ENCODE peak calls at places on chromosome X, in eight cellular contexts. O is activated CD4-positive, alpha-beta T cell treated with anti-CD3 and anti-CD28 coated beads, Interleukin-2, amount 50 U/mL, for 1 hour; F is naive B cell; U is HTR-8/SVneo; Y is upper lobe of right lung; W is stimulated activated CD4-positive, alpha-beta T cell treated with anti-CD3 and anti-CD28 coated beads, TNF-alpha, amount 100 ng/mL, for 24 hours; K is tibial nerve; N is fibroblast of pulmonary artery. V is an unnamed sample.

GRCh38 chrX:142428916-142429315 is 223.8 kb upstream of the MAGEC2 start:
- DNase-seq in F (no peak), K (no peak), Y (no peak), U (no peak), W (no peak), O (no peak), N (no peak), V (no peak)

GRCh38 chrX:20266810-20267598 is at the start of gene RPS6KA3:
- DNase-seq in Y (peak; percentile 96), N (peak; percentile 85), O (peak; percentile 86), U (no peak), F (peak; percentile 84), K (peak; percentile 85), W (peak; percentile 85), V (peak; percentile 86)

GRCh38 chrX:111165902-111166301 is 69.9 kb downstream of the PAK3 start:
- DNase-seq in N (no peak), K (no peak), Y (no peak), O (no peak), U (no peak), F (no peak), W (no peak), V (no peak)

GRCh38 chrX:123173833-123174232 is 10.2 kb upstream of the GRIA3 start:
- DNase-seq in F (no peak), U (no peak), K (no peak), Y (no peak), O (no peak), N (no peak), W (no peak), V (no peak)

GRCh38 chrX:16931371-16931770 is 15.1 kb upstream of the REPS2 start:
- DNase-seq in K (no peak), U (no peak), O (no peak), Y (no peak), N (no peak), W (no peak), F (no peak), V (no peak)

GRCh38 chrX:103791826-103792458 is 15.3 kb downstream of the PLP1 start:
- DNase-seq in Y (no peak), F (no peak), N (peak; percentile 19), K (no peak), W (no peak), U (no peak), O (no peak), V (no peak)

GRCh38 chrX:47562615-47563243 is 1.7 kb downstream of the ARAF start:
- DNase-seq in Y (no peak), K (no peak), N (peak; percentile 62), F (no peak), U (no peak), W (no peak), O (no peak), V (peak; percentile 27)

GRCh38 chrX:72142094-72142843 is 10.6 kb upstream of the RTL5 start:
- DNase-seq in F (peak; percentile 33), U (no peak), O (no peak), Y (no peak), K (no peak), W (no peak), N (no peak), V (no peak)

GRCh38 chrX:100648601-100649417 is 4.8 kb downstream of the SRPX2 start:
- DNase-seq in U (no peak), Y (no peak), F (no peak), W (no peak), K (no peak), N (peak; percentile 83), O (no peak), V (peak; percentile 91)

GRCh38 chrX:19704117-19704516 is 183.3 kb downstream of the SH3KBP1 start:
- DNase-seq in K (no peak), W (no peak), O (no peak), U (no peak), N (no peak), Y (no peak), F (no peak), V (no peak)

GRCh38 chrX:136147320-136147901 is at the start of gene FHL1:
- DNase-seq in Y (peak; percentile 82), O (peak; percentile 49), W (peak; percentile 53), F (peak; percentile 31), U (no peak), K (peak; percentile 38), N (peak; percentile 21), V (no peak)

GRCh38 chrX:10904220-10904619 is 206.9 kb upstream of the HCCS start:
- DNase-seq in U (no peak), O (no peak), K (no peak), W (no peak), Y (no peak), F (no peak), N (peak; percentile 27), V (peak; percentile 33)

GRCh38 chrX:15206306-15206705 is 63.6 kb downstream of the ASB9 start:
- DNase-seq in N (no peak), O (no peak), K (no peak), Y (no peak), F (no peak), W (no peak), U (no peak), V (no peak)

GRCh38 chrX:72028701-72029470 is 102.8 kb downstream of the RTL5 start:
- DNase-seq in F (no peak), W (no peak), N (no peak), Y (no peak), K (no peak), O (no peak), U (no peak), V (no peak)

GRCh38 chrX:96004386-96004785 is 680.3 kb upstream of the DIAPH2 start:
- DNase-seq in O (no peak), K (no peak), F (no peak), Y (no peak), U (no peak), W (no peak), N (peak; percentile 71), V (peak; percentile 71)

GRCh38 chrX:63664083-63664482 is 120.9 kb downstream of the ARHGEF9 start:
- DNase-seq in W (no peak), K (no peak), O (no peak), U (no peak), F (no peak), Y (no peak), N (peak; percentile 30), V (no peak)

GRCh38 chrX:123959281-123960063 is 2.0 kb upstream of the STAG2 start:
- DNase-seq in W (no peak), N (peak; percentile 35), K (peak; percentile 29), F (no peak), U (no peak), O (peak; percentile 1), Y (peak; percentile 67), V (peak; percentile 35)

GRCh38 chrX:70437011-70437410 is 7.6 kb upstream of the DLG3 start:
- DNase-seq in F (no peak), Y (no peak), W (no peak), U (no peak), O (no peak), K (no peak), N (peak; percentile 49), V (no peak)